ENCODE peak calls at places on chromosomes 4 and X, in seven cellular contexts. F, X, I, A, U, V and Z are unnamed samples.

GRCh38 chrX:37716502-37717068 is 31.0 kb downstream of the XK start:
- DNase-seq in F (no peak), X (no peak), I (no peak), A (no peak), U (no peak), V (no peak), Z (no peak)

GRCh38 chr4:84870398-84871163 is 95.9 kb downstream of the WDFY3 start:
- DNase-seq in F (no peak), X (no peak), I (no peak), A (peak; percentile 49), U (no peak), V (no peak), Z (no peak)

GRCh38 chrX:118688935-118689334 is 38.5 kb upstream of the IL13RA1 start:
- DNase-seq in F (no peak), X (no peak), I (no peak), A (no peak), U (no peak), V (no peak), Z (no peak)

GRCh38 chr4:20895988-20896387 is 195.7 kb downstream of the PACRGL start:
- DNase-seq in F (no peak), X (no peak), I (no peak), A (no peak), U (no peak), V (no peak), Z (no peak)

GRCh38 chr4:151561551-151562256 is 152.7 kb downstream of the FHIP1A start:
- DNase-seq in F (no peak), X (no peak), I (no peak), A (peak; percentile 14), U (no peak), V (no peak), Z (no peak)

GRCh38 chrX:109660756-109661155 is 35.8 kb upstream of the KCNE5 start:
- DNase-seq in F (no peak), X (no peak), I (no peak), A (no peak), U (no peak), V (no peak), Z (no peak)

GRCh38 chrX:22097295-22097694 is 65.2 kb downstream of the PHEX start:
- DNase-seq in F (no peak), X (no peak), I (no peak), A (peak; percentile 87), U (no peak), V (no peak), Z (no peak)

GRCh38 chr4:52983563-52984303 is 121.6 kb downstream of the RASL11B start:
- DNase-seq in F (no peak), X (no peak), I (no peak), A (peak; percentile 83), U (no peak), V (no peak), Z (no peak)

GRCh38 chr4:176137626-176138025 is 57.8 kb downstream of the SPATA4 start:
- DNase-seq in F (no peak), X (no peak), I (no peak), A (peak; percentile 53), U (no peak), V (no peak), Z (no peak)

GRCh38 chrX:120269379-120270035 is 18.9 kb downstream of the ZBTB33 start:
- DNase-seq in F (no peak), X (no peak), I (no peak), A (no peak), U (no peak), V (no peak), Z (no peak)

GRCh38 chrX:51148848-51149247 is 183.8 kb upstream of the NUDT10 start:
- DNase-seq in F (no peak), X (no peak), I (no peak), A (peak; percentile 27), U (no peak), V (no peak), Z (no peak)